ENCODE peak calls at places on chromosomes 2 and 18, in nine cellular contexts. W is endothelial cell; J is epithelial cell of esophagus; N is stimulated activated CD4-positive, alpha-beta T cell treated with anti-CD3 and anti-CD28 coated beads, Interleukin-15, amount 100 ng/mL, for 24 hours; T is astrocyte of the spinal cord; A is NCI-H1930; Z is GM12891; V is activated CD4-positive, alpha-beta T cell treated with anti-CD3 and anti-CD28 coated beads, Interleukin-2, amount 50 U/mL, for 24 hours; P is stomach. M is an unnamed sample.

GRCh38 chr2:18046558-18046957 is 168.1 kb downstream of the KCNS3 start:
- DNase-seq in T (peak), V (no peak), P (no peak), W (no peak), A (no peak), J (peak), Z (no peak), N (no peak), M (no peak)

GRCh38 chr2:45743531-45744391 is 92.3 kb downstream of the PRKCE start:
- DNase-seq in A (no peak), N (no peak), T (peak), J (no peak), Z (no peak), V (no peak), P (no peak), W (no peak), M (no peak)

GRCh38 chr2:106579750-106580197 is 92.6 kb downstream of the CD8B2 start:
- DNase-seq in T (no peak), J (no peak), P (no peak), Z (no peak), W (no peak), V (no peak), A (no peak), N (no peak), M (no peak)

GRCh38 chr2:42060028-42060427 is 12.2 kb downstream of the PKDCC start:
- DNase-seq in W (no peak), P (no peak), J (no peak), N (no peak), V (no peak), A (no peak), Z (no peak), T (no peak), M (no peak)

GRCh38 chr2:47655563-47655880 is 127.4 kb upstream of the MSH6 start:
- DNase-seq in Z (no peak), N (no peak), P (no peak), V (no peak), J (no peak), T (no peak), W (no peak), A (no peak), M (no peak)

GRCh38 chr2:223815186-223815883 is 22.0 kb downstream of the AP1S3 start:
- DNase-seq in W (no peak), J (peak), V (no peak), T (peak), P (no peak), A (no peak), N (no peak), Z (no peak), M (no peak)

GRCh38 chr18:23793985-23794867 is 105.0 kb downstream of the LAMA3 start:
- DNase-seq in A (no peak), P (no peak), J (no peak), W (no peak), V (no peak), T (no peak), Z (no peak), N (no peak), M (no peak)

GRCh38 chr2:99974966-99975365 is 167.4 kb downstream of the AFF3 start:
- DNase-seq in Z (no peak), A (no peak), V (no peak), P (no peak), T (no peak), W (no peak), J (no peak), N (no peak), M (no peak)

GRCh38 chr2:226742346-226742745 is 57.3 kb downstream of the IRS1 start:
- DNase-seq in N (no peak), W (no peak), Z (no peak), P (peak), A (no peak), T (peak), J (no peak), V (no peak), M (no peak)